ENCODE peak calls at places on chromosomes 7 and 10, in eight cellular contexts. One of them, this sample, is unnamed.

GRCh38 chr7:77791336-77791735 is 6.9 kb downstream of the TMEM60 start:
- DNase-seq in K562: no peak
- DNase-seq in ovary: no peak
- DNase-seq in A549: peak; percentile 62
- DNase-seq in sigmoid colon: no peak
- DNase-seq in transverse colon: no peak
- DNase-seq in esophagus muscularis mucosa: no peak
- DNase-seq in tibial nerve: no peak
- DNase-seq in this sample: no peak

GRCh38 chr7:43791-44540 is 148.4 kb upstream of the FAM20C start:
- DNase-seq in K562: no peak
- DNase-seq in ovary: peak; percentile 4
- DNase-seq in A549: no peak
- DNase-seq in sigmoid colon: no peak
- DNase-seq in transverse colon: peak; percentile 4
- DNase-seq in esophagus muscularis mucosa: no peak
- DNase-seq in tibial nerve: peak; percentile 2
- DNase-seq in this sample: peak; percentile 65

GRCh38 chr10:43686414-43686813 is 37.7 kb upstream of the ZNF32 start:
- DNase-seq in K562: no peak
- DNase-seq in ovary: no peak
- DNase-seq in A549: no peak
- DNase-seq in sigmoid colon: no peak
- DNase-seq in transverse colon: no peak
- DNase-seq in esophagus muscularis mucosa: no peak
- DNase-seq in tibial nerve: no peak
- DNase-seq in this sample: no peak

GRCh38 chr7:921071-921461 is 33.4 kb downstream of the ADAP1 start:
- DNase-seq in K562: no peak
- DNase-seq in ovary: peak; percentile 1
- DNase-seq in A549: no peak
- DNase-seq in sigmoid colon: no peak
- DNase-seq in transverse colon: no peak
- DNase-seq in esophagus muscularis mucosa: no peak
- DNase-seq in tibial nerve: no peak
- DNase-seq in this sample: no peak

GRCh38 chr7:122989577-122989976 is 5.9 kb downstream of the TAS2R16 start:
- DNase-seq in K562: no peak
- DNase-seq in ovary: no peak
- DNase-seq in A549: no peak
- DNase-seq in sigmoid colon: no peak
- DNase-seq in transverse colon: no peak
- DNase-seq in esophagus muscularis mucosa: no peak
- DNase-seq in tibial nerve: no peak
- DNase-seq in this sample: no peak

GRCh38 chr10:43160067-43160918 is 22.0 kb downstream of the CSGALNACT2 start:
- DNase-seq in K562: no peak
- DNase-seq in ovary: no peak
- DNase-seq in A549: no peak
- DNase-seq in sigmoid colon: no peak
- DNase-seq in transverse colon: no peak
- DNase-seq in esophagus muscularis mucosa: no peak
- DNase-seq in tibial nerve: no peak
- DNase-seq in this sample: no peak

GRCh38 chr7:132488634-132489302 is 87.5 kb downstream of the PLXNA4 start:
- DNase-seq in K562: no peak
- DNase-seq in ovary: no peak
- DNase-seq in A549: no peak
- DNase-seq in sigmoid colon: no peak
- DNase-seq in transverse colon: no peak
- DNase-seq in esophagus muscularis mucosa: no peak
- DNase-seq in tibial nerve: peak; percentile 31
- DNase-seq in this sample: no peak

GRCh38 chr7:84060760-84061261 is 133.8 kb downstream of the SEMA3A start:
- DNase-seq in K562: no peak
- DNase-seq in ovary: no peak
- DNase-seq in A549: peak; percentile 61
- DNase-seq in sigmoid colon: no peak
- DNase-seq in transverse colon: no peak
- DNase-seq in esophagus muscularis mucosa: no peak
- DNase-seq in tibial nerve: no peak
- DNase-seq in this sample: no peak

GRCh38 chr10:122331615-122332446 is 42.7 kb upstream of the PLEKHA1 start:
- DNase-seq in K562: no peak
- DNase-seq in ovary: no peak
- DNase-seq in A549: peak; percentile 68
- DNase-seq in sigmoid colon: no peak
- DNase-seq in transverse colon: no peak
- DNase-seq in esophagus muscularis mucosa: no peak
- DNase-seq in tibial nerve: no peak
- DNase-seq in this sample: peak; percentile 35

GRCh38 chr7:150784120-150784736 is 15.9 kb downstream of the TMEM176B start:
- DNase-seq in K562: no peak
- DNase-seq in ovary: no peak
- DNase-seq in A549: peak; percentile 12
- DNase-seq in sigmoid colon: no peak
- DNase-seq in transverse colon: peak; percentile 85
- DNase-seq in esophagus muscularis mucosa: no peak
- DNase-seq in tibial nerve: no peak
- DNase-seq in this sample: no peak

GRCh38 chr7:45644237-45644636 is 70.1 kb downstream of the ADCY1 start:
- DNase-seq in K562: no peak
- DNase-seq in ovary: no peak
- DNase-seq in A549: no peak
- DNase-seq in sigmoid colon: no peak
- DNase-seq in transverse colon: no peak
- DNase-seq in esophagus muscularis mucosa: peak; percentile 89
- DNase-seq in tibial nerve: no peak
- DNase-seq in this sample: peak; percentile 16

GRCh38 chr10:110022716-110023504 is 15.1 kb downstream of the ADD3 start:
- DNase-seq in K562: no peak
- DNase-seq in ovary: no peak
- DNase-seq in A549: no peak
- DNase-seq in sigmoid colon: no peak
- DNase-seq in transverse colon: no peak
- DNase-seq in esophagus muscularis mucosa: no peak
- DNase-seq in tibial nerve: no peak
- DNase-seq in this sample: no peak

GRCh38 chr7:84161398-84161797 is 33.2 kb downstream of the SEMA3A start:
- DNase-seq in K562: no peak
- DNase-seq in ovary: no peak
- DNase-seq in A549: no peak
- DNase-seq in sigmoid colon: no peak
- DNase-seq in transverse colon: no peak
- DNase-seq in esophagus muscularis mucosa: no peak
- DNase-seq in tibial nerve: no peak
- DNase-seq in this sample: no peak

GRCh38 chr10:62199584-62199983 is 69.1 kb downstream of the RTKN2 start:
- DNase-seq in K562: no peak
- DNase-seq in ovary: no peak
- DNase-seq in A549: no peak
- DNase-seq in sigmoid colon: no peak
- DNase-seq in transverse colon: no peak
- DNase-seq in esophagus muscularis mucosa: no peak
- DNase-seq in tibial nerve: no peak
- DNase-seq in this sample: no peak

GRCh38 chr10:100184426-100185219 is 1.2 kb downstream of the ERLIN1 start:
- DNase-seq in K562: peak; percentile 62
- DNase-seq in ovary: no peak
- DNase-seq in A549: peak; percentile 23
- DNase-seq in sigmoid colon: no peak
- DNase-seq in transverse colon: no peak
- DNase-seq in esophagus muscularis mucosa: no peak
- DNase-seq in tibial nerve: no peak
- DNase-seq in this sample: no peak

GRCh38 chr7:305410-306151 is 15.6 kb downstream of the FOXL3 start:
- DNase-seq in K562: no peak
- DNase-seq in ovary: peak; percentile 9
- DNase-seq in A549: no peak
- DNase-seq in sigmoid colon: peak; percentile 59
- DNase-seq in transverse colon: no peak
- DNase-seq in esophagus muscularis mucosa: no peak
- DNase-seq in tibial nerve: no peak
- DNase-seq in this sample: no peak

GRCh38 chr7:1706721-1707613 is 36.9 kb downstream of the ELFN1 start:
- DNase-seq in K562: no peak
- DNase-seq in ovary: no peak
- DNase-seq in A549: no peak
- DNase-seq in sigmoid colon: no peak
- DNase-seq in transverse colon: no peak
- DNase-seq in esophagus muscularis mucosa: no peak
- DNase-seq in tibial nerve: no peak
- DNase-seq in this sample: peak; percentile 41

GRCh38 chr7:101379302-101379701 is 16.6 kb downstream of the COL26A1 start:
- DNase-seq in K562: no peak
- DNase-seq in ovary: no peak
- DNase-seq in A549: no peak
- DNase-seq in sigmoid colon: no peak
- DNase-seq in transverse colon: no peak
- DNase-seq in esophagus muscularis mucosa: no peak
- DNase-seq in tibial nerve: no peak
- DNase-seq in this sample: no peak

GRCh38 chr10:45647118-45647517 is 25.5 kb downstream of the ZFAND4 start:
- DNase-seq in K562: no peak
- DNase-seq in ovary: no peak
- DNase-seq in A549: no peak
- DNase-seq in sigmoid colon: no peak
- DNase-seq in transverse colon: no peak
- DNase-seq in esophagus muscularis mucosa: no peak
- DNase-seq in tibial nerve: no peak
- DNase-seq in this sample: no peak

GRCh38 chr7:110856704-110857103 is 234.2 kb upstream of the LRRN3 start:
- DNase-seq in K562: no peak
- DNase-seq in ovary: no peak
- DNase-seq in A549: no peak
- DNase-seq in sigmoid colon: no peak
- DNase-seq in transverse colon: no peak
- DNase-seq in esophagus muscularis mucosa: no peak
- DNase-seq in tibial nerve: no peak
- DNase-seq in this sample: no peak

GRCh38 chr7:92723978-92724377 is 112.4 kb downstream of the CDK6 start:
- DNase-seq in K562: no peak
- DNase-seq in ovary: no peak
- DNase-seq in A549: no peak
- DNase-seq in sigmoid colon: no peak
- DNase-seq in transverse colon: no peak
- DNase-seq in esophagus muscularis mucosa: no peak
- DNase-seq in tibial nerve: peak; percentile 28
- DNase-seq in this sample: no peak

GRCh38 chr10:127899766-127900382 is 7.0 kb upstream of the PTPRE start:
- DNase-seq in K562: no peak
- DNase-seq in ovary: no peak
- DNase-seq in A549: no peak
- DNase-seq in sigmoid colon: no peak
- DNase-seq in transverse colon: no peak
- DNase-seq in esophagus muscularis mucosa: no peak
- DNase-seq in tibial nerve: no peak
- DNase-seq in this sample: no peak

GRCh38 chr7:141674201-141674671 is 27.7 kb downstream of the DENND11 start:
- DNase-seq in K562: no peak
- DNase-seq in ovary: no peak
- DNase-seq in A549: peak; percentile 60
- DNase-seq in sigmoid colon: no peak
- DNase-seq in transverse colon: no peak
- DNase-seq in esophagus muscularis mucosa: no peak
- DNase-seq in tibial nerve: no peak
- DNase-seq in this sample: no peak

GRCh38 chr7:129780257-129781127 is 169.0 kb downstream of the NRF1 start:
- DNase-seq in K562: peak; percentile 96
- DNase-seq in ovary: no peak
- DNase-seq in A549: peak; percentile 90
- DNase-seq in sigmoid colon: no peak
- DNase-seq in transverse colon: peak; percentile 91
- DNase-seq in esophagus muscularis mucosa: no peak
- DNase-seq in tibial nerve: no peak
- DNase-seq in this sample: peak; percentile 82
- TF ChIP-seq POLR2A in K562: peak; percentile 80
- TF ChIP-seq POLR2A in ovary: no peak
- TF ChIP-seq POLR2A in A549: no peak
- TF ChIP-seq POLR2A in sigmoid colon: no peak
- TF ChIP-seq POLR2A in transverse colon: no peak
- TF ChIP-seq POLR2A in esophagus muscularis mucosa: no peak
- TF ChIP-seq POLR2A in tibial nerve: no peak
- TF ChIP-seq POLR2A in this sample: no peak

GRCh38 chr10:88893611-88894010 is 13.6 kb downstream of the STAMBPL1 start:
- DNase-seq in K562: no peak
- DNase-seq in ovary: no peak
- DNase-seq in A549: no peak
- DNase-seq in sigmoid colon: peak; percentile 72
- DNase-seq in transverse colon: no peak
- DNase-seq in esophagus muscularis mucosa: no peak
- DNase-seq in tibial nerve: no peak
- DNase-seq in this sample: no peak

GRCh38 chr10:88895252-88895651 is 15.2 kb downstream of the STAMBPL1 start:
- DNase-seq in K562: no peak
- DNase-seq in ovary: no peak
- DNase-seq in A549: no peak
- DNase-seq in sigmoid colon: no peak
- DNase-seq in transverse colon: no peak
- DNase-seq in esophagus muscularis mucosa: no peak
- DNase-seq in tibial nerve: no peak
- DNase-seq in this sample: no peak

GRCh38 chr10:88897019-88897853 is 17.2 kb downstream of the STAMBPL1 start:
- DNase-seq in K562: no peak
- DNase-seq in ovary: no peak
- DNase-seq in A549: peak; percentile 38
- DNase-seq in sigmoid colon: no peak
- DNase-seq in transverse colon: peak; percentile 33
- DNase-seq in esophagus muscularis mucosa: no peak
- DNase-seq in tibial nerve: no peak
- DNase-seq in this sample: no peak

GRCh38 chr10:88898727-88899126 is 18.7 kb downstream of the STAMBPL1 start:
- DNase-seq in K562: no peak
- DNase-seq in ovary: no peak
- DNase-seq in A549: no peak
- DNase-seq in sigmoid colon: no peak
- DNase-seq in transverse colon: no peak
- DNase-seq in esophagus muscularis mucosa: no peak
- DNase-seq in tibial nerve: no peak
- DNase-seq in this sample: no peak

GRCh38 chr10:88896336-88897018 is 16.4 kb downstream of the STAMBPL1 start:
- DNase-seq in K562: no peak
- DNase-seq in ovary: no peak
- DNase-seq in A549: peak; percentile 53
- DNase-seq in sigmoid colon: no peak
- DNase-seq in transverse colon: peak; percentile 63
- DNase-seq in esophagus muscularis mucosa: no peak
- DNase-seq in tibial nerve: no peak
- DNase-seq in this sample: no peak
- H3K4me3 ChIP-seq in K562: no peak overlapping the region
- H3K4me3 ChIP-seq in ovary: no peak overlapping the region
- H3K4me3 ChIP-seq in A549: no peak overlapping the region
- H3K4me3 ChIP-seq in sigmoid colon: no peak overlapping the region
- H3K4me3 ChIP-seq in transverse colon: no peak overlapping the region
- H3K4me3 ChIP-seq in esophagus muscularis mucosa: no peak overlapping the region
- H3K4me3 ChIP-seq in tibial nerve: no peak overlapping the region
- H3K4me3 ChIP-seq in this sample: no peak overlapping the region

GRCh38 chr7:128879939-128880746 is 17.5 kb downstream of the ATP6V1F start:
- DNase-seq in K562: peak; percentile 87
- DNase-seq in ovary: peak; percentile 61
- DNase-seq in A549: peak; percentile 68
- DNase-seq in sigmoid colon: peak; percentile 84
- DNase-seq in transverse colon: peak; percentile 71
- DNase-seq in esophagus muscularis mucosa: no peak
- DNase-seq in tibial nerve: no peak
- DNase-seq in this sample: no peak
- TF ChIP-seq EP300 in K562: no peak
- TF ChIP-seq EP300 in ovary: no peak
- TF ChIP-seq EP300 in A549: no peak
- TF ChIP-seq EP300 in sigmoid colon: no peak
- TF ChIP-seq EP300 in transverse colon: no peak
- TF ChIP-seq EP300 in esophagus muscularis mucosa: no peak
- TF ChIP-seq EP300 in tibial nerve: no peak
- TF ChIP-seq EP300 in this sample: no peak

GRCh38 chr10:96768136-96768535 is 47.8 kb upstream of the PIK3AP1 start:
- DNase-seq in K562: peak; percentile 45
- DNase-seq in ovary: no peak
- DNase-seq in A549: no peak
- DNase-seq in sigmoid colon: no peak
- DNase-seq in transverse colon: peak; percentile 50
- DNase-seq in esophagus muscularis mucosa: no peak
- DNase-seq in tibial nerve: no peak
- DNase-seq in this sample: peak; percentile 20
- TF ChIP-seq POLR2A in K562: no peak
- TF ChIP-seq POLR2A in ovary: no peak
- TF ChIP-seq POLR2A in A549: no peak
- TF ChIP-seq POLR2A in sigmoid colon: no peak
- TF ChIP-seq POLR2A in transverse colon: peak; percentile 20
- TF ChIP-seq POLR2A in esophagus muscularis mucosa: no peak
- TF ChIP-seq POLR2A in tibial nerve: no peak
- TF ChIP-seq POLR2A in this sample: no peak

This sample was measured in suprapubic skin.